ENCODE peak calls at places on chromosomes 4 and X, in ten cellular contexts. X is gastrocnemius medialis, J is fibroblast of lung, M is cardiac fibroblast, F is IMR-90, R is HepG2, I is upper lobe of left lung, S is glutamatergic neuron, C is heart left ventricle, W is brain microvascular endothelial cell. D is an unnamed sample.

GRCh38 chr4:141246243-141246642 is 25.5 kb downstream of the ZNF330 start:
- DNase-seq in C (no peak), F (peak; percentile 74), J (peak; percentile 82), W (peak; percentile 32), X (no peak), S (no peak), R (no peak), I (no peak), M (peak; percentile 82), D (no peak)

GRCh38 chr4:145557720-145558119 is 61.5 kb upstream of the MMAA start:
- DNase-seq in R (peak; percentile 58), W (peak; percentile 60), F (peak; percentile 72), M (peak; percentile 80), C (peak; percentile 57), J (peak; percentile 60), X (no peak), I (peak; percentile 53), S (peak; percentile 59), D (peak; percentile 43)

GRCh38 chr4:13244342-13244905 is 239.7 kb downstream of the RAB28 start:
- DNase-seq in S (no peak), F (no peak), C (no peak), I (no peak), J (no peak), R (no peak), X (no peak), M (no peak), W (no peak), D (no peak)

GRCh38 chr4:95551653-95552052 is 2.9 kb upstream of the UNC5C start:
- DNase-seq in J (no peak), R (no peak), M (no peak), S (no peak), W (no peak), X (no peak), C (no peak), F (no peak), I (no peak), D (no peak)

GRCh38 chr4:70110917-70111316 is 43.1 kb upstream of the PRR27 start:
- DNase-seq in J (no peak), W (no peak), X (no peak), I (no peak), M (no peak), F (no peak), R (no peak), S (no peak), C (no peak), D (no peak)

GRCh38 chr4:141455651-141456050 is 180.7 kb upstream of the IL15 start:
- DNase-seq in R (no peak), C (no peak), S (no peak), M (peak; percentile 17), X (no peak), W (peak; percentile 20), F (peak; percentile 22), I (no peak), J (peak; percentile 38), D (no peak)

GRCh38 chr4:59455751-59456150 is 1744.4 kb upstream of the ADGRL3 start:
- DNase-seq in X (no peak), S (no peak), C (no peak), M (peak; percentile 62), R (no peak), W (no peak), J (no peak), F (no peak), I (no peak), D (no peak)

GRCh38 chr4:6107886-6108285 is 89.7 kb upstream of the C4orf50 start:
- DNase-seq in S (no peak), X (no peak), C (no peak), J (no peak), R (no peak), F (no peak), M (no peak), W (no peak), I (no peak), D (no peak)

GRCh38 chrX:104864296-104864695 is 298.3 kb downstream of the IL1RAPL2 start:
- DNase-seq in J (peak; percentile 47), I (no peak), M (no peak), F (no peak), C (no peak), W (no peak), R (no peak), X (no peak), S (no peak), D (no peak)

GRCh38 chr4:156824451-156825060 is 147.0 kb downstream of the PDGFC start:
- DNase-seq in W (no peak), C (no peak), X (no peak), I (no peak), R (no peak), J (peak; percentile 27), F (no peak), M (no peak), S (no peak), D (no peak)

GRCh38 chr4:79073471-79073870 is 134.2 kb upstream of the PAQR3 start:
- DNase-seq in I (no peak), X (no peak), R (no peak), W (no peak), S (no peak), J (no peak), C (no peak), M (no peak), F (no peak), D (no peak)

GRCh38 chrX:57137481-57137880 is 284 bp upstream of the SPIN2A start:
- DNase-seq in X (no peak), I (no peak), J (peak; percentile 6), S (no peak), F (no peak), W (no peak), C (no peak), R (no peak), M (peak; percentile 18), D (no peak)

GRCh38 chr4:81470456-81471327 is 1.0 kb downstream of the RASGEF1B start:
- DNase-seq in I (peak; percentile 84), X (peak; percentile 54), S (peak; percentile 56), J (no peak), R (no peak), C (peak; percentile 46), W (peak; percentile 33), F (no peak), M (peak; percentile 16), D (no peak)

GRCh38 chr4:2848449-2848848 is 4.8 kb downstream of the ADD1 start:
- DNase-seq in F (peak; percentile 28), R (peak; percentile 36), M (peak; percentile 22), X (no peak), S (no peak), W (no peak), I (peak; percentile 73), C (no peak), J (peak; percentile 58), D (no peak)

GRCh38 chrX:32966956-32967355 is 244.4 kb downstream of the DMD start:
- DNase-seq in C (no peak), J (no peak), W (no peak), X (no peak), S (no peak), F (no peak), M (no peak), R (no peak), I (no peak), D (no peak)

GRCh38 chr4:57097711-57098110 is 12.5 kb downstream of the IGFBP7 start:
- DNase-seq in M (peak; percentile 11), F (no peak), W (no peak), C (no peak), J (no peak), R (no peak), S (no peak), I (no peak), X (no peak), D (no peak)
- TF ChIP-seq CTCF in M (no peak), F (no peak), W (no peak), C (no peak), J (no peak), R (no peak), S (no peak), I (no peak), X (no peak), D (no peak)

DNA sequence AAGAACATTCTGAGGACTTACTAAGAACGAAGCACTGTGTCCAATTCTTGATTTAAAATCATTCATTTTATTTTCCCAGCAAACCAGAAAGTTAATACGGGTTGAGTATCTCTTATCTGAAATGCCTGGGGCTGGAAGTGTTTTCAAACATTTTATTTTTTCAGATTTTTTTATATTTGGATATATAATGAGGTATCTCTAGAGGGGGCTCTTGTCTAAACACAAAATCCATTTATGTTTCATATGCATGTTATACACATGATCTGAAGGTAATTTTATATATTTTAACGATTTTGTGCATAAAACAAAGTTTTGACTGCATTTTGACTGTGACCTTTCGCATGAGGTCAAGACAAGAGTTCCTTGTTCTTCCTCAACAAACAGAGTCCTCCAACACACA is 320.9 kb downstream of the ASMT start:
- DNase-seq in I (no peak), X (no peak), R (no peak), S (no peak), F (no peak), W (no peak), C (no peak), M (no peak), J (no peak), D (no peak)
- TF ChIP-seq CTCF in I (no peak), X (no peak), R (no peak), S (no peak), F (no peak), W (no peak), C (no peak), M (no peak), J (no peak), D (no peak)

GRCh38 chr4:15240764-15241163 is 187.1 kb upstream of the C1QTNF7 start:
- DNase-seq in I (no peak), X (no peak), S (no peak), R (no peak), C (no peak), W (peak; percentile 82), F (peak; percentile 61), J (peak; percentile 41), M (peak; percentile 54), D (no peak)

GRCh38 chr4:15241946-15242345 is 185.9 kb upstream of the C1QTNF7 start:
- DNase-seq in S (no peak), C (no peak), R (no peak), W (no peak), F (no peak), J (peak; percentile 3), M (no peak), X (no peak), I (no peak), D (no peak)

GRCh38 chr4:15234585-15235126 is 193.2 kb upstream of the C1QTNF7 start:
- DNase-seq in R (no peak), I (no peak), F (peak; percentile 98), X (no peak), J (peak; percentile 96), M (peak; percentile 95), C (no peak), S (no peak), W (peak; percentile 87), D (peak; percentile 88)

GRCh38 chr4:15239866-15240265 is 188.0 kb upstream of the C1QTNF7 start:
- DNase-seq in M (peak; percentile 74), J (peak; percentile 31), F (peak; percentile 32), X (no peak), W (peak; percentile 54), S (no peak), R (no peak), C (no peak), I (no peak), D (no peak)

GRCh38 chr4:15238720-15239119 is 189.1 kb upstream of the C1QTNF7 start:
- DNase-seq in W (peak; percentile 62), F (peak; percentile 63), C (no peak), I (peak; percentile 37), X (no peak), M (peak; percentile 75), R (peak; percentile 5), J (peak; percentile 30), S (peak; percentile 27), D (no peak)
- TF ChIP-seq CTCF in W (peak; percentile 79), F (peak; percentile 89), C (peak; percentile 47), I (peak; percentile 26), X (peak; percentile 30), M (peak; percentile 64), R (peak; percentile 61), J (peak; percentile 67), S (peak; percentile 26), D (peak; percentile 62)

GRCh38 chr4:11218692-11219091 is 210.0 kb downstream of the HS3ST1 start:
- DNase-seq in S (no peak), C (no peak), F (no peak), M (no peak), X (no peak), I (no peak), R (no peak), W (no peak), J (no peak), D (no peak)
- TF ChIP-seq CTCF in S (no peak), C (no peak), F (no peak), M (no peak), X (no peak), I (no peak), R (no peak), W (peak; percentile 53), J (no peak), D (no peak)